ENCODE peak calls at places on chromosomes 1 and 21, in five cellular contexts. I is AG04450, U is HFFc6, Y is astrocyte of the spinal cord, F is GM13977. E is an unnamed sample.

GRCh38 chr21:44592446-44593365 is at the start of gene KRTAP10-6:
- DNase-seq in I (no peak), U (no peak), Y (no peak), F (no peak), E (no peak)

GRCh38 chr1:115296981-115297380 is 41.1 kb downstream of the NGF start:
- DNase-seq in I (no peak), U (peak; percentile 33), Y (peak; percentile 84), F (no peak), E (no peak)

GRCh38 chr1:207754942-207755689 is 3.3 kb downstream of the CD46 start:
- DNase-seq in I (no peak), U (no peak), Y (no peak), F (no peak), E (no peak)

GRCh38 chr1:93344886-93345632 is 648 bp upstream of the DR1 start:
- DNase-seq in I (no peak), U (no peak), Y (no peak), F (no peak), E (no peak)

GRCh38 chr1:175338447-175339135 is 146.0 kb upstream of the KIAA0040 start:
- DNase-seq in I (no peak), U (no peak), Y (no peak), F (peak; percentile 33), E (no peak)

GRCh38 chr1:32276328-32276727 is 15.6 kb upstream of the HDAC1 start:
- DNase-seq in I (no peak), U (no peak), Y (no peak), F (no peak), E (no peak)

GRCh38 chr1:233230011-233230410 is 65.5 kb downstream of the PCNX2 start:
- DNase-seq in I (no peak), U (no peak), Y (no peak), F (no peak), E (no peak)

GRCh38 chr1:53413175-53414001 is 45.8 kb upstream of the DMRTB1 start:
- DNase-seq in I (peak; percentile 33), U (peak; percentile 74), Y (peak; percentile 89), F (peak; percentile 45), E (no peak)

GRCh38 chr1:228279011-228279721 is 71.3 kb downstream of the OBSCN start:
- DNase-seq in I (no peak), U (no peak), Y (no peak), F (no peak), E (no peak)

GRCh38 chr21:21158376-21158918 is 160.2 kb downstream of the NCAM2 start:
- DNase-seq in I (no peak), U (no peak), Y (no peak), F (no peak), E (no peak)

GRCh38 chr1:91476538-91477217 is 24.0 kb upstream of the CDC7 start:
- DNase-seq in I (no peak), U (no peak), Y (no peak), F (no peak), E (no peak)

GRCh38 chr1:210294991-210295773 is 33.5 kb upstream of the HHAT start:
- DNase-seq in I (no peak), U (peak; percentile 73), Y (peak; percentile 74), F (no peak), E (peak; percentile 80)

GRCh38 chr1:20126806-20127440 is 7.6 kb upstream of the PLA2G2D start:
- DNase-seq in I (no peak), U (no peak), Y (no peak), F (no peak), E (no peak)

GRCh38 chr1:204384636-204385354 is 25.1 kb upstream of the PLEKHA6 start:
- DNase-seq in I (no peak), U (peak; percentile 48), Y (peak; percentile 29), F (no peak), E (no peak)

GRCh38 chr1:204959836-204960235 is 83.2 kb upstream of the CNTN2 start:
- DNase-seq in I (no peak), U (no peak), Y (no peak), F (no peak), E (no peak)

GRCh38 chr1:242828199-242828598 is 303.7 kb upstream of the PLD5 start:
- DNase-seq in I (no peak), U (no peak), Y (no peak), F (no peak), E (no peak)

GRCh38 chr1:5403935-5404334 is 588.3 kb downstream of the NPHP4 start:
- DNase-seq in I (no peak), U (no peak), Y (no peak), F (no peak), E (no peak)

GRCh38 chr1:187509091-187509490 is 680.3 kb downstream of the PLA2G4A start:
- DNase-seq in I (no peak), U (no peak), Y (no peak), F (no peak), E (no peak)

GRCh38 chr1:103953386-103953785 is 203.7 kb downstream of the AMY1C start:
- DNase-seq in I (no peak), U (no peak), Y (no peak), F (no peak), E (no peak)

GRCh38 chr1:4425892-4426291 is 228.5 kb upstream of the AJAP1 start:
- DNase-seq in I (no peak), U (no peak), Y (no peak), F (no peak), E (no peak)

GRCh38 chr1:8017495-8018310 is 8.4 kb downstream of the ERRFI1 start:
- DNase-seq in I (no peak), U (peak; percentile 45), Y (peak; percentile 45), F (no peak), E (no peak)

GRCh38 chr1:10644307-10645128 is 151.9 kb downstream of the CASZ1 start:
- DNase-seq in I (no peak), U (no peak), Y (no peak), F (no peak), E (no peak)

GRCh38 chr1:154225370-154225769 is 4.6 kb downstream of the UBAP2L start:
- DNase-seq in I (no peak), U (no peak), Y (no peak), F (no peak), E (no peak)

GRCh38 chr1:178612261-178612660 is 99.4 kb downstream of the TEX35 start:
- DNase-seq in I (no peak), U (peak; percentile 51), Y (peak; percentile 84), F (no peak), E (no peak)

GRCh38 chr1:177044390-177044789 is 120.1 kb downstream of the ASTN1 start:
- DNase-seq in I (no peak), U (no peak), Y (no peak), F (no peak), E (no peak)

GRCh38 chr21:42839271-42840231 is 39.8 kb downstream of the WDR4 start:
- DNase-seq in I (no peak), U (no peak), Y (no peak), F (no peak), E (no peak)
- TF ChIP-seq CTCF in I (no peak), U (no peak), Y (no peak), F (no peak), E (no peak)

DNA sequence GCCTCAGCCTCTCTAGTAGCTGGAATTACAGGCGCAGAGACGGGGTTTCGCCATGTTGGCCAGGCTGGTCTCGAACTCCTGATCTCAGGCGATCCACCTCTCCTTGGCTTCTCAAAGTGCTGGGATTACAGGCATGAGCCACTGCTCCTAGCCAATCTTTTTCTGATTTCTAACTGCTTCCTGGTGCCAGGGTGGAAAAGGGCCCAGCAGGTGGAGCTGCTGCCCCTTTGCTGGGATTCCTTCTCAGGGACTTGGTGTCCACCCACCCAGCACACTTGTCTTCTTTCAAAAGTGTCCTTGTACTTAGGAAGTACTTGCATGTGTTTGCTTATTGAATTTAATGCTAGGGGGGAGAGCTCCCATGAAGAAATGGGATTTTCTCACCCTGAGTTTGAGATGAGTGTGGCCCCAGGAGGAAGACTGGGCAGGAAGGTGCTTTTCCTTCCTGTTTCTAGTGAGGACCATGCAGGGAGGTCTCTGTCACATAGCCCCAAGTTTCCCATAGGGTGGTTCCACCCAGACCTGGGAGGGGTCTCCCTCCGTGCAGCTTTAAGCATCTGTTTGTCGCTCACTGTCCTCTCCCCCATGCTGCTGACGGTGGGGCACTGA is 14.2 kb downstream of the UTP11 start:
- DNase-seq in I (no peak), U (peak; percentile 52), Y (peak; percentile 70), F (peak; percentile 58), E (peak; percentile 66)
- TF ChIP-seq CTCF in I (peak; percentile 78), U (peak; percentile 86), Y (peak; percentile 82), F (peak; percentile 82), E (peak; percentile 59)

GRCh38 chr1:162756523-162756922 is 34.0 kb upstream of the HSD17B7 start:
- DNase-seq in I (no peak), U (peak; percentile 73), Y (no peak), F (no peak), E (no peak)
- TF ChIP-seq CTCF in I (no peak), U (peak; percentile 66), Y (no peak), F (no peak), E (no peak)

GRCh38 chr1:13930151-13930550 is 230.2 kb downstream of the PRDM2 start:
- DNase-seq in I (no peak), U (no peak), Y (no peak), F (peak; percentile 45), E (no peak)
- TF ChIP-seq CTCF in I (no peak), U (peak; percentile 19), Y (no peak), F (peak; percentile 62), E (peak; percentile 37)

DNA sequence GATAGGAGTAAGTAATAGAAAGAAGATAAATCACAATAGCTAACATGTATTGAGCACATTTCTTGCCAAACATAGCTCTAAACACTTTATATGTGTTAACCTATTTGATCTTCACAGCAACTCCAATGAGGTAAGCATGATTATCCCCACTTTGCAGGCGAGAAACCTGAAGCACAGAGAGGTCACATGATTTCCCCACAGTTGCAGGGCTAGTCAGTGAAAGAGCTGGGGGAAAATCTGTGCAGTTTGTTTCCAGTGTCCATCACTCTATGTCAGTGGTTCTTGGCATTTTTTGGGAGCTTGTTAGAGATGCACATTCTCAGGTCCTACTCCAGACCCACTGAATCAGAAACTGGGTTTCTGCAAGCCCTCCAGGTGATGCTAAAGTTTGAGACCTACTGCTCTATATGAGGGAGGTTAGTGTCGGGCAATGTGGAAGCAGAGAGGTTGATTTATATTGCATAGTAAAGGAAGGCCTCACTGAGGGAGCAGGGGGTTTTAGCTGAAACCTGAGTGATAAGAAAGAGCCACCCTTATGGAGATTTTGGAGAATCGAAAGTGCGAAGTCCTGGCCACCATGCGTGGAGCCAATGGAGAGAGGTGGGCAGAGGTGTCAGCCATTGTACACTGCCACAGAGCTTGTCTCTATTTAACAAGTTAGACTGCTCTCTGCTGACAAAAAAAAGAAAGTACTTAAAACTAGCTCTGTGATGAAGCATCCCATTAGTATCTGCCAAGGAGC is 20.9 kb downstream of the MCOLN3 start:
- DNase-seq in I (no peak), U (peak; percentile 1), Y (no peak), F (peak; percentile 20), E (no peak)
- TF ChIP-seq CTCF in I (no peak), U (no peak), Y (no peak), F (peak; percentile 40), E (no peak)

GRCh38 chr21:31673513-31673912 is 14.0 kb downstream of the SOD1 start:
- DNase-seq in I (no peak), U (no peak), Y (no peak), F (no peak), E (no peak)

GRCh38 chr21:31670065-31670464 is 10.6 kb downstream of the SOD1 start:
- DNase-seq in I (no peak), U (no peak), Y (no peak), F (no peak), E (no peak)

GRCh38 chr21:31668651-31669491 is 9.4 kb downstream of the SOD1 start:
- DNase-seq in I (no peak), U (no peak), Y (no peak), F (peak; percentile 43), E (no peak)

GRCh38 chr21:31671931-31672330 is 12.4 kb downstream of the SOD1 start:
- DNase-seq in I (no peak), U (no peak), Y (no peak), F (no peak), E (no peak)

GRCh38 chr21:31671146-31671716 is 11.7 kb downstream of the SOD1 start:
- DNase-seq in I (no peak), U (no peak), Y (no peak), F (no peak), E (no peak)
- TF ChIP-seq CTCF in I (no peak), U (no peak), Y (no peak), F (no peak), E (no peak)

E was measured in D721Med.